ENCODE peak calls at places on chromosomes 12 and 14, in five cellular contexts. One of them, this sample, is unnamed.

GRCh38 chr12:77882709-77883108 is 52.0 kb downstream of the NAV3 start:
- DNase-seq in IMR-90: no peak
- DNase-seq in tibial artery: no peak
- DNase-seq in sigmoid colon: no peak
- DNase-seq in CD8-positive, alpha-beta T cell: no peak
- DNase-seq in this sample: no peak

GRCh38 chr14:76908834-76909233 is 82.6 kb downstream of the LRRC74A start:
- DNase-seq in IMR-90: no peak
- DNase-seq in tibial artery: no peak
- DNase-seq in sigmoid colon: no peak
- DNase-seq in CD8-positive, alpha-beta T cell: peak
- DNase-seq in this sample: no peak

GRCh38 chr12:110180591-110181005 is 56.4 kb downstream of the IFT81 start:
- DNase-seq in IMR-90: peak
- DNase-seq in tibial artery: no peak
- DNase-seq in sigmoid colon: no peak
- DNase-seq in CD8-positive, alpha-beta T cell: no peak
- DNase-seq in this sample: no peak

GRCh38 chr14:45838597-45838996 is 585.6 kb upstream of the MIS18BP1 start:
- DNase-seq in IMR-90: no peak
- DNase-seq in tibial artery: no peak
- DNase-seq in sigmoid colon: no peak
- DNase-seq in CD8-positive, alpha-beta T cell: no peak
- DNase-seq in this sample: no peak

GRCh38 chr14:24243336-24243836 is 963 bp upstream of the TINF2 start:
- DNase-seq in IMR-90: no peak
- DNase-seq in tibial artery: no peak
- DNase-seq in sigmoid colon: peak
- DNase-seq in CD8-positive, alpha-beta T cell: no peak
- DNase-seq in this sample: peak

GRCh38 chr12:122788387-122788786 is 14.0 kb downstream of the CCDC62 start:
- DNase-seq in IMR-90: peak
- DNase-seq in tibial artery: no peak
- DNase-seq in sigmoid colon: no peak
- DNase-seq in CD8-positive, alpha-beta T cell: no peak
- DNase-seq in this sample: no peak

GRCh38 chr12:9103050-9103854 is 12.5 kb downstream of the A2M start:
- DNase-seq in IMR-90: no peak
- DNase-seq in tibial artery: no peak
- DNase-seq in sigmoid colon: no peak
- DNase-seq in CD8-positive, alpha-beta T cell: no peak
- DNase-seq in this sample: no peak

GRCh38 chr14:29220077-29220476 is 453.5 kb downstream of the FOXG1 start:
- DNase-seq in IMR-90: no peak
- DNase-seq in tibial artery: no peak
- DNase-seq in sigmoid colon: no peak
- DNase-seq in CD8-positive, alpha-beta T cell: no peak
- DNase-seq in this sample: no peak

GRCh38 chr14:89507521-89507920 is 90.5 kb upstream of the FOXN3 start:
- DNase-seq in IMR-90: peak
- DNase-seq in tibial artery: no peak
- DNase-seq in sigmoid colon: no peak
- DNase-seq in CD8-positive, alpha-beta T cell: no peak
- DNase-seq in this sample: no peak

GRCh38 chr14:61514006-61514830 is 181.1 kb upstream of the HIF1A start:
- DNase-seq in IMR-90: peak
- DNase-seq in tibial artery: no peak
- DNase-seq in sigmoid colon: no peak
- DNase-seq in CD8-positive, alpha-beta T cell: no peak
- DNase-seq in this sample: no peak
- H3K27ac ChIP-seq in IMR-90: peak
- H3K27ac ChIP-seq in tibial artery: no peak
- H3K27ac ChIP-seq in sigmoid colon: no peak
- H3K27ac ChIP-seq in CD8-positive, alpha-beta T cell: no peak
- H3K27ac ChIP-seq in this sample: no peak

GRCh38 chr12:66739266-66739665 is 60.4 kb upstream of the GRIP1 start:
- DNase-seq in IMR-90: no peak
- DNase-seq in tibial artery: no peak
- DNase-seq in sigmoid colon: no peak
- DNase-seq in CD8-positive, alpha-beta T cell: no peak
- DNase-seq in this sample: no peak
- TF ChIP-seq CTCF in IMR-90: no peak
- TF ChIP-seq CTCF in tibial artery: no peak
- TF ChIP-seq CTCF in sigmoid colon: no peak
- TF ChIP-seq CTCF in CD8-positive, alpha-beta T cell: no peak
- TF ChIP-seq CTCF in this sample: no peak

GRCh38 chr14:104991896-104992230 is 6.3 kb downstream of the CLBA1 start:
- DNase-seq in IMR-90: no peak
- DNase-seq in tibial artery: no peak
- DNase-seq in sigmoid colon: no peak
- DNase-seq in CD8-positive, alpha-beta T cell: no peak
- DNase-seq in this sample: no peak

GRCh38 chr14:104993808-104994591 is 8.4 kb downstream of the CLBA1 start:
- DNase-seq in IMR-90: no peak
- DNase-seq in tibial artery: no peak
- DNase-seq in sigmoid colon: no peak
- DNase-seq in CD8-positive, alpha-beta T cell: no peak
- DNase-seq in this sample: no peak

GRCh38 chr14:104994988-104995387 is 9.4 kb downstream of the CLBA1 start:
- DNase-seq in IMR-90: no peak
- DNase-seq in tibial artery: no peak
- DNase-seq in sigmoid colon: no peak
- DNase-seq in CD8-positive, alpha-beta T cell: no peak
- DNase-seq in this sample: no peak

GRCh38 chr14:104992501-104992900 is 6.9 kb downstream of the CLBA1 start:
- DNase-seq in IMR-90: no peak
- DNase-seq in tibial artery: no peak
- DNase-seq in sigmoid colon: no peak
- DNase-seq in CD8-positive, alpha-beta T cell: no peak
- DNase-seq in this sample: no peak

DNA sequence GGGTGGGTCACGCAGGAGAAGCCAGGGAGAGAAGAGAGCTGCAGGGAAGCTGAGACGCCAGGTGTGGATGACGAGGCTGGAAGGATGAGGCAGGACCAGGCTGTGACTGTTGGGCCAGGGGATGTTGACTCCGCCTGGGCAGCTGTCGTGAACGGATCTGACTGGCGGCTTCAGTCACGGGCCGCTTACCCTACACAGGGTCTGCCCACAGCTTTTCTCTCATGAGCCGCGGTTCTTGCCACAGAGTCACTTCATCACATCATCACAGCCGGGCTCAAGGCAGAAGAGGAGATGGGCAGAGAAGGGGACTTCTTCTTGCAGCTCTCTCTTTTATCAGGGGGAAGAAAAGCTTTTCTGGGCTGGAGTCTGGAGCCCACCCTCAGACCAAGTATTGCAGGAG is 7.7 kb downstream of the CLBA1 start:
- DNase-seq in IMR-90: no peak
- DNase-seq in tibial artery: no peak
- DNase-seq in sigmoid colon: no peak
- DNase-seq in CD8-positive, alpha-beta T cell: no peak
- DNase-seq in this sample: no peak
- H3K27ac ChIP-seq in IMR-90: no peak
- H3K27ac ChIP-seq in tibial artery: no peak
- H3K27ac ChIP-seq in sigmoid colon: no peak
- H3K27ac ChIP-seq in CD8-positive, alpha-beta T cell: no peak
- H3K27ac ChIP-seq in this sample: no peak

GRCh38 chr12:4974217-4974616 is 64.5 kb downstream of the KCNA1 start:
- DNase-seq in IMR-90: no peak
- DNase-seq in tibial artery: no peak
- DNase-seq in sigmoid colon: no peak
- DNase-seq in CD8-positive, alpha-beta T cell: no peak
- DNase-seq in this sample: no peak

GRCh38 chr12:4979737-4980136 is 63.9 kb upstream of the KCNA5 start:
- DNase-seq in IMR-90: no peak
- DNase-seq in tibial artery: no peak
- DNase-seq in sigmoid colon: no peak
- DNase-seq in CD8-positive, alpha-beta T cell: no peak
- DNase-seq in this sample: no peak

GRCh38 chr12:4978737-4979136 is 64.9 kb upstream of the KCNA5 start:
- DNase-seq in IMR-90: no peak
- DNase-seq in tibial artery: no peak
- DNase-seq in sigmoid colon: no peak
- DNase-seq in CD8-positive, alpha-beta T cell: no peak
- DNase-seq in this sample: no peak

GRCh38 chr12:4977104-4977503 is 66.6 kb upstream of the KCNA5 start:
- DNase-seq in IMR-90: no peak
- DNase-seq in tibial artery: no peak
- DNase-seq in sigmoid colon: no peak
- DNase-seq in CD8-positive, alpha-beta T cell: no peak
- DNase-seq in this sample: no peak

GRCh38 chr12:4975574-4975973 is 65.9 kb downstream of the KCNA1 start:
- DNase-seq in IMR-90: no peak
- DNase-seq in tibial artery: no peak
- DNase-seq in sigmoid colon: no peak
- DNase-seq in CD8-positive, alpha-beta T cell: no peak
- DNase-seq in this sample: no peak
- TF ChIP-seq CTCF in IMR-90: no peak
- TF ChIP-seq CTCF in tibial artery: no peak
- TF ChIP-seq CTCF in sigmoid colon: no peak
- TF ChIP-seq CTCF in CD8-positive, alpha-beta T cell: no peak
- TF ChIP-seq CTCF in this sample: no peak

GRCh38 chr12:79019672-79020071 is 155.1 kb downstream of the SYT1 start:
- DNase-seq in IMR-90: no peak
- DNase-seq in tibial artery: no peak
- DNase-seq in sigmoid colon: no peak
- DNase-seq in CD8-positive, alpha-beta T cell: no peak
- DNase-seq in this sample: no peak
- H3K27ac ChIP-seq in IMR-90: no peak
- H3K27ac ChIP-seq in tibial artery: no peak
- H3K27ac ChIP-seq in sigmoid colon: no peak
- H3K27ac ChIP-seq in CD8-positive, alpha-beta T cell: no peak
- H3K27ac ChIP-seq in this sample: no peak

This sample was measured in coronary artery.